ENCODE peak calls at places on chromosomes 16 and 17, in five cellular contexts. Q is ACHN, J is H54, U is lower leg skin, I is lower lobe of right lung. R is an unnamed sample.
A peak's percentile ranks its signal among the peaks of the same experiment; 100 is the strongest.

GRCh38 chr17:81482673-81483072 is 29.9 kb downstream of the ACTG1 start:
- DNase-seq in Q (no peak), I (no peak), U (no peak), J (no peak), R (no peak)

GRCh38 chr16:85556456-85557082 is 56.6 kb upstream of the GSE1 start:
- DNase-seq in J (peak; percentile 59), U (no peak), Q (peak; percentile 44), I (peak; percentile 80), R (no peak)

GRCh38 chr16:52586159-52586558 is 39.2 kb upstream of the TOX3 start:
- DNase-seq in Q (no peak), U (no peak), I (no peak), J (no peak), R (no peak)

GRCh38 chr16:24188143-24188542 is 68.0 kb upstream of the CACNG3 start:
- DNase-seq in Q (no peak), I (no peak), U (no peak), J (no peak), R (no peak)

GRCh38 chr17:9875441-9875840 is 29.6 kb downstream of the RCVRN start:
- DNase-seq in I (no peak), U (no peak), Q (peak; percentile 73), J (peak; percentile 64), R (no peak)

GRCh38 chr17:70144260-70144846 is 25.0 kb upstream of the KCNJ2 start:
- DNase-seq in J (no peak), I (no peak), U (no peak), Q (peak; percentile 36), R (no peak)

GRCh38 chr16:29900102-29900887 is at the start of gene ASPHD1:
- DNase-seq in Q (peak; percentile 98), I (peak; percentile 78), U (no peak), J (peak; percentile 96), R (no peak)

GRCh38 chr17:45660474-45660873 is 123.6 kb upstream of the CRHR1 start:
- DNase-seq in I (no peak), Q (no peak), J (no peak), U (no peak), R (no peak)

GRCh38 chr16:23670137-23670776 is 8.4 kb upstream of the PLK1 start:
- DNase-seq in Q (peak; percentile 94), U (no peak), J (peak; percentile 42), I (no peak), R (no peak)

GRCh38 chr17:36594626-36595401 is 3.1 kb downstream of the DHRS11 start:
- DNase-seq in U (no peak), Q (no peak), I (peak; percentile 33), J (no peak), R (no peak)

GRCh38 chr17:36814958-36815357 is 122.3 kb upstream of the LHX1 start:
- DNase-seq in J (no peak), I (no peak), Q (no peak), U (no peak), R (no peak)

GRCh38 chr16:67248401-67249177 is at the start of gene SLC9A5:
- DNase-seq in I (peak; percentile 54), Q (peak; percentile 45), J (no peak), U (no peak), R (no peak)

GRCh38 chr17:81329279-81329926 is 34.3 kb upstream of the SLC38A10 start:
- DNase-seq in J (peak; percentile 99), I (peak; percentile 91), U (peak; percentile 88), Q (peak; percentile 90), R (no peak)

GRCh38 chr16:78786635-78787034 is 687.2 kb downstream of the WWOX start:
- DNase-seq in I (no peak), Q (no peak), U (no peak), J (no peak), R (no peak)

GRCh38 chr16:11004957-11005610 is 60.7 kb downstream of the CLEC16A start:
- DNase-seq in I (no peak), U (no peak), Q (no peak), J (peak; percentile 28), R (no peak)

GRCh38 chr16:19809693-19810092 is 75.0 kb downstream of the GPRC5B start:
- DNase-seq in U (no peak), Q (no peak), I (no peak), J (no peak), R (no peak)